ENCODE peak calls at places on chromosomes 7 and 10, in eight cellular contexts. One of them, this sample, is unnamed.

GRCh38 chr10:97882142-97883091 is 32.8 kb downstream of the GOLGA7B start:
- DNase-seq in AG04450: no peak
- DNase-seq in Peyer's patch: no peak
- DNase-seq in Calu3: peak
- DNase-seq in stimulated activated CD4-positive, alpha-beta T cell treated with anti-CD3 and anti-CD28 coated beads, Interleukin-1b, Interleukin-23, amount 100 ng/mL, for 1 hour: no peak
- DNase-seq in H9: no peak
- DNase-seq in AG09319: peak
- DNase-seq in amniotic epithelial cell: peak
- DNase-seq in this sample: no peak

GRCh38 chr10:33509231-33509871 is 174.9 kb upstream of the NRP1 start:
- DNase-seq in AG04450: no peak
- DNase-seq in Peyer's patch: peak
- DNase-seq in Calu3: peak
- DNase-seq in stimulated activated CD4-positive, alpha-beta T cell treated with anti-CD3 and anti-CD28 coated beads, Interleukin-1b, Interleukin-23, amount 100 ng/mL, for 1 hour: no peak
- DNase-seq in H9: no peak
- DNase-seq in AG09319: peak
- DNase-seq in amniotic epithelial cell: peak
- DNase-seq in this sample: peak

GRCh38 chr10:69239106-69239505 is 19.0 kb downstream of the HKDC1 start:
- DNase-seq in AG04450: no peak
- DNase-seq in Peyer's patch: no peak
- DNase-seq in Calu3: no peak
- DNase-seq in stimulated activated CD4-positive, alpha-beta T cell treated with anti-CD3 and anti-CD28 coated beads, Interleukin-1b, Interleukin-23, amount 100 ng/mL, for 1 hour: no peak
- DNase-seq in H9: no peak
- DNase-seq in AG09319: no peak
- DNase-seq in amniotic epithelial cell: no peak
- DNase-seq in this sample: no peak

GRCh38 chr7:18995270-18995671 is 122.2 kb downstream of the TWIST1 start:
- DNase-seq in AG04450: no peak
- DNase-seq in Peyer's patch: no peak
- DNase-seq in Calu3: no peak
- DNase-seq in stimulated activated CD4-positive, alpha-beta T cell treated with anti-CD3 and anti-CD28 coated beads, Interleukin-1b, Interleukin-23, amount 100 ng/mL, for 1 hour: no peak
- DNase-seq in H9: no peak
- DNase-seq in AG09319: peak
- DNase-seq in amniotic epithelial cell: no peak
- DNase-seq in this sample: no peak

GRCh38 chr10:95660283-95660682 is 3.8 kb upstream of the ALDH18A1 start:
- DNase-seq in AG04450: no peak
- DNase-seq in Peyer's patch: no peak
- DNase-seq in Calu3: no peak
- DNase-seq in stimulated activated CD4-positive, alpha-beta T cell treated with anti-CD3 and anti-CD28 coated beads, Interleukin-1b, Interleukin-23, amount 100 ng/mL, for 1 hour: no peak
- DNase-seq in H9: no peak
- DNase-seq in AG09319: no peak
- DNase-seq in amniotic epithelial cell: peak
- DNase-seq in this sample: no peak

GRCh38 chr10:89431977-89432376 is 17.6 kb downstream of the IFIT5 start:
- DNase-seq in AG04450: no peak
- DNase-seq in Peyer's patch: no peak
- DNase-seq in Calu3: peak
- DNase-seq in stimulated activated CD4-positive, alpha-beta T cell treated with anti-CD3 and anti-CD28 coated beads, Interleukin-1b, Interleukin-23, amount 100 ng/mL, for 1 hour: no peak
- DNase-seq in H9: no peak
- DNase-seq in AG09319: no peak
- DNase-seq in amniotic epithelial cell: peak
- DNase-seq in this sample: no peak

GRCh38 chr7:34523233-34523918 is 134.6 kb upstream of the NPSR1 start:
- DNase-seq in AG04450: no peak
- DNase-seq in Peyer's patch: no peak
- DNase-seq in Calu3: no peak
- DNase-seq in stimulated activated CD4-positive, alpha-beta T cell treated with anti-CD3 and anti-CD28 coated beads, Interleukin-1b, Interleukin-23, amount 100 ng/mL, for 1 hour: no peak
- DNase-seq in H9: no peak
- DNase-seq in AG09319: no peak
- DNase-seq in amniotic epithelial cell: peak
- DNase-seq in this sample: no peak

GRCh38 chr7:27994639-27995038 is 186.0 kb downstream of the JAZF1 start:
- DNase-seq in AG04450: no peak
- DNase-seq in Peyer's patch: peak
- DNase-seq in Calu3: peak
- DNase-seq in stimulated activated CD4-positive, alpha-beta T cell treated with anti-CD3 and anti-CD28 coated beads, Interleukin-1b, Interleukin-23, amount 100 ng/mL, for 1 hour: no peak
- DNase-seq in H9: no peak
- DNase-seq in AG09319: no peak
- DNase-seq in amniotic epithelial cell: no peak
- DNase-seq in this sample: peak

GRCh38 chr7:99267530-99268360 is 4.9 kb upstream of the MYH16 start:
- DNase-seq in AG04450: peak
- DNase-seq in Peyer's patch: no peak
- DNase-seq in Calu3: peak
- DNase-seq in stimulated activated CD4-positive, alpha-beta T cell treated with anti-CD3 and anti-CD28 coated beads, Interleukin-1b, Interleukin-23, amount 100 ng/mL, for 1 hour: no peak
- DNase-seq in H9: no peak
- DNase-seq in AG09319: peak
- DNase-seq in amniotic epithelial cell: peak
- DNase-seq in this sample: no peak

GRCh38 chr7:120700806-120701205 is 157.1 kb downstream of the TSPAN12 start:
- DNase-seq in AG04450: no peak
- DNase-seq in Peyer's patch: no peak
- DNase-seq in Calu3: no peak
- DNase-seq in stimulated activated CD4-positive, alpha-beta T cell treated with anti-CD3 and anti-CD28 coated beads, Interleukin-1b, Interleukin-23, amount 100 ng/mL, for 1 hour: no peak
- DNase-seq in H9: no peak
- DNase-seq in AG09319: no peak
- DNase-seq in amniotic epithelial cell: no peak
- DNase-seq in this sample: no peak

GRCh38 chr10:46091080-46091833 is 45.2 kb upstream of the MSMB start:
- DNase-seq in AG04450: no peak
- DNase-seq in Peyer's patch: no peak
- DNase-seq in Calu3: no peak
- DNase-seq in stimulated activated CD4-positive, alpha-beta T cell treated with anti-CD3 and anti-CD28 coated beads, Interleukin-1b, Interleukin-23, amount 100 ng/mL, for 1 hour: no peak
- DNase-seq in H9: no peak
- DNase-seq in AG09319: no peak
- DNase-seq in amniotic epithelial cell: no peak
- DNase-seq in this sample: no peak

GRCh38 chr7:139660317-139661042 is 117.3 kb downstream of the HIPK2 start:
- DNase-seq in AG04450: no peak
- DNase-seq in Peyer's patch: no peak
- DNase-seq in Calu3: no peak
- DNase-seq in stimulated activated CD4-positive, alpha-beta T cell treated with anti-CD3 and anti-CD28 coated beads, Interleukin-1b, Interleukin-23, amount 100 ng/mL, for 1 hour: no peak
- DNase-seq in H9: no peak
- DNase-seq in AG09319: no peak
- DNase-seq in amniotic epithelial cell: peak
- DNase-seq in this sample: peak

GRCh38 chr10:60394444-60394843 is 4.8 kb upstream of the ANK3 start:
- DNase-seq in AG04450: no peak
- DNase-seq in Peyer's patch: no peak
- DNase-seq in Calu3: no peak
- DNase-seq in stimulated activated CD4-positive, alpha-beta T cell treated with anti-CD3 and anti-CD28 coated beads, Interleukin-1b, Interleukin-23, amount 100 ng/mL, for 1 hour: no peak
- DNase-seq in H9: no peak
- DNase-seq in AG09319: no peak
- DNase-seq in amniotic epithelial cell: no peak
- DNase-seq in this sample: no peak

GRCh38 chr7:99180067-99180650 is 27.8 kb downstream of the KPNA7 start:
- DNase-seq in AG04450: no peak
- DNase-seq in Peyer's patch: no peak
- DNase-seq in Calu3: no peak
- DNase-seq in stimulated activated CD4-positive, alpha-beta T cell treated with anti-CD3 and anti-CD28 coated beads, Interleukin-1b, Interleukin-23, amount 100 ng/mL, for 1 hour: no peak
- DNase-seq in H9: no peak
- DNase-seq in AG09319: no peak
- DNase-seq in amniotic epithelial cell: no peak
- DNase-seq in this sample: no peak

GRCh38 chr10:42876945-42877344 is 94.3 kb downstream of the BMS1 start:
- DNase-seq in AG04450: no peak
- DNase-seq in Peyer's patch: no peak
- DNase-seq in Calu3: no peak
- DNase-seq in stimulated activated CD4-positive, alpha-beta T cell treated with anti-CD3 and anti-CD28 coated beads, Interleukin-1b, Interleukin-23, amount 100 ng/mL, for 1 hour: no peak
- DNase-seq in H9: no peak
- DNase-seq in AG09319: no peak
- DNase-seq in amniotic epithelial cell: no peak
- DNase-seq in this sample: no peak

GRCh38 chr10:122267849-122268737 is 3.0 kb upstream of the BTBD16 start:
- DNase-seq in AG04450: no peak
- DNase-seq in Peyer's patch: peak
- DNase-seq in Calu3: peak
- DNase-seq in stimulated activated CD4-positive, alpha-beta T cell treated with anti-CD3 and anti-CD28 coated beads, Interleukin-1b, Interleukin-23, amount 100 ng/mL, for 1 hour: peak
- DNase-seq in H9: peak
- DNase-seq in AG09319: no peak
- DNase-seq in amniotic epithelial cell: peak
- DNase-seq in this sample: peak

GRCh38 chr7:112288301-112288700 is 81.8 kb downstream of the ZNF277 start:
- DNase-seq in AG04450: no peak
- DNase-seq in Peyer's patch: no peak
- DNase-seq in Calu3: no peak
- DNase-seq in stimulated activated CD4-positive, alpha-beta T cell treated with anti-CD3 and anti-CD28 coated beads, Interleukin-1b, Interleukin-23, amount 100 ng/mL, for 1 hour: no peak
- DNase-seq in H9: no peak
- DNase-seq in AG09319: no peak
- DNase-seq in amniotic epithelial cell: no peak
- DNase-seq in this sample: no peak

GRCh38 chr7:149804106-149804505 is 30.7 kb upstream of the ZNF467 start:
- DNase-seq in AG04450: no peak
- DNase-seq in Peyer's patch: no peak
- DNase-seq in Calu3: no peak
- DNase-seq in stimulated activated CD4-positive, alpha-beta T cell treated with anti-CD3 and anti-CD28 coated beads, Interleukin-1b, Interleukin-23, amount 100 ng/mL, for 1 hour: no peak
- DNase-seq in H9: no peak
- DNase-seq in AG09319: no peak
- DNase-seq in amniotic epithelial cell: no peak
- DNase-seq in this sample: no peak

GRCh38 chr10:66822801-66823200 is 103.0 kb upstream of the LRRTM3 start:
- DNase-seq in AG04450: no peak
- DNase-seq in Peyer's patch: no peak
- DNase-seq in Calu3: peak
- DNase-seq in stimulated activated CD4-positive, alpha-beta T cell treated with anti-CD3 and anti-CD28 coated beads, Interleukin-1b, Interleukin-23, amount 100 ng/mL, for 1 hour: no peak
- DNase-seq in H9: peak
- DNase-seq in AG09319: no peak
- DNase-seq in amniotic epithelial cell: no peak
- DNase-seq in this sample: peak

GRCh38 chr10:46312953-46313352 is 26.2 kb downstream of the ANTXRL start:
- DNase-seq in AG04450: no peak
- DNase-seq in Peyer's patch: peak
- DNase-seq in Calu3: no peak
- DNase-seq in stimulated activated CD4-positive, alpha-beta T cell treated with anti-CD3 and anti-CD28 coated beads, Interleukin-1b, Interleukin-23, amount 100 ng/mL, for 1 hour: no peak
- DNase-seq in H9: peak
- DNase-seq in AG09319: no peak
- DNase-seq in amniotic epithelial cell: no peak
- DNase-seq in this sample: no peak